ENCODE peak calls at places on chromosomes 4 and X, in five cellular contexts. Z is GM13977; G is AG09309; F is T-helper 17 cell; H is activated CD4-positive, alpha-beta T cell treated with anti-CD3 and anti-CD28 coated beads, Interleukin-2, amount 50 U/mL, for 1 hour. I is an unnamed sample.

GRCh38 chr4:60033826-60034225 is 1166.3 kb upstream of the ADGRL3 start:
- DNase-seq in G (no peak), H (no peak), Z (no peak), F (no peak), I (no peak)

GRCh38 chr4:53596901-53597300 is 5.6 kb upstream of the LNX1 start:
- DNase-seq in F (no peak), Z (no peak), G (no peak), H (no peak), I (no peak)

GRCh38 chrX:139113682-139114081 is 402.2 kb upstream of the FGF13 start:
- DNase-seq in Z (no peak), F (no peak), H (no peak), G (no peak), I (no peak)

GRCh38 chr4:159341486-159341885 is 238.6 kb downstream of the RAPGEF2 start:
- DNase-seq in F (no peak), G (no peak), Z (no peak), H (no peak), I (no peak)

GRCh38 chrX:107736781-107737531 is 38.6 kb downstream of the TSC22D3 start:
- DNase-seq in H (no peak), G (no peak), F (no peak), Z (no peak), I (no peak)

GRCh38 chr4:1374706-1375045 is 27.7 kb downstream of the UVSSA start:
- DNase-seq in F (peak), Z (no peak), G (no peak), H (no peak), I (no peak)

GRCh38 chr4:23945521-23946017 is 55.7 kb upstream of the PPARGC1A start:
- DNase-seq in F (no peak), G (peak), Z (no peak), H (no peak), I (no peak)

GRCh38 chrX:136767104-136767941 is 13.4 kb downstream of the ARHGEF6 start:
- DNase-seq in Z (peak), H (peak), G (no peak), F (peak), I (peak)

GRCh38 chr4:158873795-158874359 is 105.1 kb downstream of the FNIP2 start:
- DNase-seq in F (no peak), Z (no peak), H (no peak), G (peak), I (no peak)

GRCh38 chr4:48930654-48931053 is 24.1 kb upstream of the OCIAD2 start:
- DNase-seq in Z (no peak), F (no peak), G (no peak), H (no peak), I (no peak)

GRCh38 chr4:94451669-94452475 is at the start of gene PDLIM5:
- DNase-seq in H (peak), G (peak), Z (peak), F (peak), I (peak)

GRCh38 chrX:24343719-24344118 is 16.7 kb upstream of the SUPT20HL1 start:
- DNase-seq in F (no peak), G (no peak), H (no peak), Z (no peak), I (no peak)

GRCh38 chr4:38055566-38055965 is 95.4 kb downstream of the PTTG2 start:
- DNase-seq in F (no peak), H (no peak), G (no peak), Z (no peak), I (no peak)

GRCh38 chrX:95836517-95836916 is 848.1 kb upstream of the DIAPH2 start:
- DNase-seq in Z (no peak), G (no peak), F (no peak), H (no peak), I (no peak)

GRCh38 chr4:77820836-77821561 is 1.8 kb upstream of the CNOT6L start:
- DNase-seq in Z (peak), G (no peak), F (no peak), H (no peak), I (peak)

GRCh38 chr4:77711469-77711868 is 105.8 kb downstream of the CXCL13 start:
- DNase-seq in Z (no peak), G (no peak), F (no peak), H (no peak), I (no peak)

GRCh38 chrX:70088791-70089190 is 26.5 kb downstream of the OTUD6A start:
- DNase-seq in F (no peak), Z (no peak), H (no peak), G (no peak), I (no peak)

GRCh38 chr4:104128031-104128849 is 366.5 kb downstream of the CXXC4 start:
- DNase-seq in Z (no peak), G (no peak), H (no peak), F (no peak), I (no peak)

GRCh38 chr4:6891436-6892170 is 18.0 kb upstream of the TBC1D14 start:
- DNase-seq in H (no peak), G (no peak), F (no peak), Z (no peak), I (no peak)

GRCh38 chrX:39910651-39911050 is 187.1 kb downstream of the BCOR start:
- DNase-seq in Z (no peak), H (no peak), G (no peak), F (no peak), I (no peak)

GRCh38 chr4:78213218-78213617 is 156.1 kb downstream of the FRAS1 start:
- DNase-seq in F (no peak), G (no peak), Z (no peak), H (no peak), I (no peak)

GRCh38 chr4:173013232-173013932 is 155.2 kb upstream of the GALNT7 start:
- DNase-seq in F (no peak), Z (peak), H (peak), G (no peak), I (peak)

GRCh38 chr4:16707874-16708273 is 190.6 kb downstream of the LDB2 start:
- DNase-seq in Z (no peak), F (no peak), H (no peak), G (peak), I (no peak)

GRCh38 chr4:137474711-137475301 is 57.5 kb downstream of the PCDH18 start:
- DNase-seq in G (no peak), Z (no peak), H (no peak), F (no peak), I (no peak)

GRCh38 chrX:78119521-78120227 is 15.6 kb downstream of the PGK1 start:
- DNase-seq in H (no peak), F (no peak), G (no peak), Z (no peak), I (no peak)